ENCODE peak calls at places on chromosomes 11 and 22, in four cellular contexts. One of them, this sample, is unnamed.

GRCh38 chr22:33687464-33687863 is 232.8 kb downstream of the LARGE1 start:
- DNase-seq in colonic mucosa: no peak
- DNase-seq in PC-3: no peak
- DNase-seq in A549: no peak
- DNase-seq in this sample: no peak

GRCh38 chr11:46330154-46330886 is 16.9 kb upstream of the DGKZ start:
- DNase-seq in colonic mucosa: no peak
- DNase-seq in PC-3: no peak
- DNase-seq in A549: no peak
- DNase-seq in this sample: no peak

GRCh38 chr11:62656801-62657429 is 3.8 kb upstream of the INTS5 start:
- DNase-seq in colonic mucosa: no peak
- DNase-seq in PC-3: no peak
- DNase-seq in A549: no peak
- DNase-seq in this sample: no peak

GRCh38 chr22:47196493-47196849 is 434.0 kb downstream of the TBC1D22A start:
- DNase-seq in colonic mucosa: no peak
- DNase-seq in PC-3: no peak
- DNase-seq in A549: no peak
- DNase-seq in this sample: no peak

GRCh38 chr11:61625525-61625924 is 44.6 kb upstream of the SYT7 start:
- DNase-seq in colonic mucosa: no peak
- DNase-seq in PC-3: no peak
- DNase-seq in A549: no peak
- DNase-seq in this sample: no peak

GRCh38 chr11:88709567-88709966 is 356.2 kb downstream of the GRM5 start:
- DNase-seq in colonic mucosa: peak; percentile 25
- DNase-seq in PC-3: peak; percentile 87
- DNase-seq in A549: peak; percentile 52
- DNase-seq in this sample: no peak

GRCh38 chr22:41445171-41446056 is 1.2 kb downstream of the TOB2 start:
- DNase-seq in colonic mucosa: peak; percentile 45
- DNase-seq in PC-3: peak; percentile 43
- DNase-seq in A549: peak; percentile 30
- DNase-seq in this sample: peak; percentile 73

GRCh38 chr11:57597971-57598830 is 716 bp downstream of the SERPING1 start:
- DNase-seq in colonic mucosa: peak; percentile 60
- DNase-seq in PC-3: no peak
- DNase-seq in A549: no peak
- DNase-seq in this sample: peak; percentile 95

GRCh38 chr11:75445315-75445953 is 12.4 kb upstream of the KLHL35 start:
- DNase-seq in colonic mucosa: peak; percentile 76
- DNase-seq in PC-3: peak; percentile 88
- DNase-seq in A549: peak; percentile 52
- DNase-seq in this sample: no peak

GRCh38 chr11:40230821-40231220 is 1228.6 kb downstream of the LRRC4C start:
- DNase-seq in colonic mucosa: no peak
- DNase-seq in PC-3: no peak
- DNase-seq in A549: no peak
- DNase-seq in this sample: no peak

GRCh38 chr11:125165111-125165663 is 636 bp downstream of the PKNOX2 start:
- DNase-seq in colonic mucosa: no peak
- DNase-seq in PC-3: peak; percentile 19
- DNase-seq in A549: no peak
- DNase-seq in this sample: peak; percentile 83

GRCh38 chr22:32475428-32476010 is 908 bp downstream of the FBXO7 start:
- DNase-seq in colonic mucosa: peak; percentile 59
- DNase-seq in PC-3: peak; percentile 33
- DNase-seq in A549: peak; percentile 33
- DNase-seq in this sample: no peak

GRCh38 chr22:23245045-23245798 is 64.9 kb downstream of the BCR start:
- DNase-seq in colonic mucosa: no peak
- DNase-seq in PC-3: no peak
- DNase-seq in A549: no peak
- DNase-seq in this sample: no peak

GRCh38 chr11:2290351-2290841 is 11.3 kb downstream of the C11orf21 start:
- DNase-seq in colonic mucosa: no peak
- DNase-seq in PC-3: peak; percentile 3
- DNase-seq in A549: peak; percentile 27
- DNase-seq in this sample: peak; percentile 69

GRCh38 chr11:31026315-31026714 is 343.2 kb downstream of the DCDC1 start:
- DNase-seq in colonic mucosa: no peak
- DNase-seq in PC-3: no peak
- DNase-seq in A549: no peak
- DNase-seq in this sample: no peak

GRCh38 chr22:23542933-23543332 is 37.2 kb downstream of the IGLL1 start:
- DNase-seq in colonic mucosa: no peak
- DNase-seq in PC-3: peak; percentile 51
- DNase-seq in A549: no peak
- DNase-seq in this sample: no peak

GRCh38 chr11:46290598-46291309 is 13.3 kb downstream of the CREB3L1 start:
- DNase-seq in colonic mucosa: peak; percentile 86
- DNase-seq in PC-3: peak; percentile 33
- DNase-seq in A549: peak; percentile 56
- DNase-seq in this sample: peak; percentile 90

GRCh38 chr22:26949193-26949592 is 291.8 kb downstream of the MIAT start:
- DNase-seq in colonic mucosa: no peak
- DNase-seq in PC-3: peak; percentile 4
- DNase-seq in A549: no peak
- DNase-seq in this sample: no peak

GRCh38 chr11:61869636-61870428 is 21.5 kb downstream of the FADS3 start:
- DNase-seq in colonic mucosa: no peak
- DNase-seq in PC-3: no peak
- DNase-seq in A549: no peak
- DNase-seq in this sample: peak; percentile 70

GRCh38 chr11:102564110-102564509 is 33.6 kb upstream of the MMP7 start:
- DNase-seq in colonic mucosa: no peak
- DNase-seq in PC-3: peak; percentile 99
- DNase-seq in A549: peak; percentile 56
- DNase-seq in this sample: no peak

GRCh38 chr11:113629562-113629961 is 76.5 kb downstream of the TMPRSS5 start:
- DNase-seq in colonic mucosa: no peak
- DNase-seq in PC-3: no peak
- DNase-seq in A549: no peak
- DNase-seq in this sample: no peak

GRCh38 chr22:45720875-45721378 is 49.3 kb downstream of the ATXN10 start:
- DNase-seq in colonic mucosa: no peak
- DNase-seq in PC-3: no peak
- DNase-seq in A549: peak; percentile 40
- DNase-seq in this sample: no peak

GRCh38 chr11:6234314-6235031 is at the start of gene FHIP1B:
- DNase-seq in colonic mucosa: peak; percentile 100
- DNase-seq in PC-3: peak; percentile 99
- DNase-seq in A549: peak; percentile 99
- DNase-seq in this sample: peak; percentile 100

GRCh38 chr11:111429066-111429506 is 50.0 kb upstream of the POU2AF1 start:
- DNase-seq in colonic mucosa: peak; percentile 86
- DNase-seq in PC-3: peak; percentile 66
- DNase-seq in A549: peak; percentile 63
- DNase-seq in this sample: no peak

GRCh38 chr22:37675930-37676571 is 615 bp downstream of the LGALS1 start:
- DNase-seq in colonic mucosa: peak; percentile 62
- DNase-seq in PC-3: peak; percentile 40
- DNase-seq in A549: peak; percentile 24
- DNase-seq in this sample: no peak

GRCh38 chr11:127640822-127641485 is 640.4 kb upstream of the KIRREL3 start:
- DNase-seq in colonic mucosa: no peak
- DNase-seq in PC-3: peak; percentile 37
- DNase-seq in A549: no peak
- DNase-seq in this sample: no peak

GRCh38 chr11:87173185-87174039 is 135.7 kb downstream of the TMEM135 start:
- DNase-seq in colonic mucosa: no peak
- DNase-seq in PC-3: peak; percentile 87
- DNase-seq in A549: peak; percentile 68
- DNase-seq in this sample: no peak

GRCh38 chr11:69307421-69307820 is 13.5 kb downstream of the MYEOV start:
- DNase-seq in colonic mucosa: no peak
- DNase-seq in PC-3: no peak
- DNase-seq in A549: no peak
- DNase-seq in this sample: no peak

GRCh38 chr11:126257764-126258163 is 10.9 kb downstream of the SRPRA start:
- DNase-seq in colonic mucosa: no peak
- DNase-seq in PC-3: no peak
- DNase-seq in A549: no peak
- DNase-seq in this sample: no peak

GRCh38 chr11:59938132-59938531 is at the start of gene OOSP1:
- DNase-seq in colonic mucosa: no peak
- DNase-seq in PC-3: no peak
- DNase-seq in A549: no peak
- DNase-seq in this sample: no peak

GRCh38 chr22:37166675-37167066 is 17.0 kb upstream of the IL2RB start:
- DNase-seq in colonic mucosa: peak; percentile 91
- DNase-seq in PC-3: peak; percentile 75
- DNase-seq in A549: peak; percentile 84
- DNase-seq in this sample: peak; percentile 94

GRCh38 chr11:35250631-35251030 is 111.7 kb downstream of the CD44 start:
- DNase-seq in colonic mucosa: no peak
- DNase-seq in PC-3: no peak
- DNase-seq in A549: no peak
- DNase-seq in this sample: no peak

DNA sequence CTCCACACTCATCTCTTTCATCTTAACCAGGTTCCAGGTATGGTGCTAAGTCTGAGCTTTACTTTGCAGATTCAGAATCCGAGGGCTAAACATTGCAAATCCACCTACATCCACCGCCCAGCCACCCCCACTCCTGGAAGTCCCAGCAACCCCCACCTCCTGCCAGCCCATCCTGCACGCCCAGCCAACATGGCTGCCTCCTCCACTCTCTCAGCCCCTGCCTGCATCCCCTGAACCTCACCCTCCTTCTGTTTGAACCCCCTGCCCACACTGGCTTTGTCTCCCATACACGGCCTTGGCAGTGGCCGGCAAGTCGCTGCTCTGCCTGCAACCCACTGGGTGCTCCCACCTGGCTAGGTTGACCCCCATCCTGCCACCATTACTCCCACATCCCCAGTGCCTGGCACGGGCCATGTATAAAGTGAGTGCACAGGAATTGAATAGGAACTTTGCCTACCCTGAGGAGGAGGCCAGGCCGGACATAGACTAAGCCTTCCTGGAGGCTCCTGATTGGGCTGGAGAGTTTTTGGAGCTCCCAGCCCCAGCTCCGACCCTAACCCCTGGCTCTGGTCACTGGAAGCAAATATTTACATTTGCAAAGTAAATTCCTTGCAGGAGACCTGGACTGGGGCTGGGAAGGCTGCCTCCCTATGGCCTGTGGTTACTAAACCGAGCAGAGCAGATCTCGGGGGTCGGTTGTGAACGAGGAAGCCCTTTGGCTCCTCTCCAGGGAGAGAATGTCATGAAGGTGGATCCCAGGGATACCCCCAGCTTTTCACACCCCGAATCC is 14.4 kb downstream of the EMID1 start:
- DNase-seq in colonic mucosa: no peak
- DNase-seq in PC-3: peak; percentile 8
- DNase-seq in A549: no peak
- DNase-seq in this sample: peak; percentile 64
- H3K4me3 ChIP-seq in colonic mucosa: no peak overlapping the region
- H3K4me3 ChIP-seq in PC-3: no peak overlapping the region
- H3K4me3 ChIP-seq in A549: no peak overlapping the region
- H3K4me3 ChIP-seq in this sample: no peak overlapping the region

DNA sequence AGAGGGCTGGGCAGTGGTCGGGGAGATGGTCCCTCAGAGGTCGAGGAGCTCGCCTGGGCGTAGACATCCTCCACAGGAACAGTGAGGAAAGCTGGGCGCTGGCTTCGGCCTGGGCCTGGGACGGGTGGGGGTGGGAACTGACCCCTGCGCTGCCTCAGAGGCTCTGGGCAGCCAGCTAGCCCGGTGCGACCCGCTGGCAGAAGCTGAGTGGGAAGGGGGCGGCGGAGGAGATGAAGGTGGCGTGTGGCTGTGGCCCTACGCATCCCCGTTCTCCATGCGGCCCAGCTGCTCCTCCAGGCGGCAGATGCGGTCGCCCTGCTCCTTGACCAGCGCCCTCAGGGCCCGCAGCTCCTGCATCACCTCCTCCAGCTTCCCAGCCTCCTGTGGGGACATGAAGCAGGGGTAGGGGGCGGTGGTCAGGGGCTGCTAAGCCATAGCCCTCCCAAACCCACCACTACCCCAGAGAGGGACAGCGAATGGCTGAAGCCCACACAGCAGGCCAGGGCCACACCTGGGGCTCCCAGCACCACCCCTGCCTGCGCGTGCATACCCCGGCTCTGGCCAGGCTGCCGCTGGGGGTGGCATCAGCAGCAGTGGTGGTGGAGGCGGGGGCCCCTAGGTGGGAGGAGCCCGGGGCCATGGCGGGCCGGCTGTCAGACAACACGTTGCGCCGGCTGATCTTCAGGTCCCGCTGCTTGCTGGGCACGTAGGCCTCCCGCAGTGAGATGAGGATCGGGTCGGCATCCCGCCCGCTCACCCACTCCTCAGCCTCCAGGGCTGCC is 830 bp upstream of the PTPRCAP start:
- DNase-seq in colonic mucosa: no peak
- DNase-seq in PC-3: no peak
- DNase-seq in A549: no peak
- DNase-seq in this sample: peak; percentile 91
- H3K4me3 ChIP-seq in colonic mucosa: peak overlapping the region; percentile 24
- H3K4me3 ChIP-seq in PC-3: no peak overlapping the region
- H3K4me3 ChIP-seq in A549: no peak overlapping the region
- H3K4me3 ChIP-seq in this sample: no peak overlapping the region

GRCh38 chr11:67421421-67422031 is 6.0 kb downstream of the CARNS1 start:
- DNase-seq in colonic mucosa: no peak
- DNase-seq in PC-3: no peak
- DNase-seq in A549: no peak
- DNase-seq in this sample: no peak
- H3K4me3 ChIP-seq in colonic mucosa: peak overlapping the region; percentile 54
- H3K4me3 ChIP-seq in PC-3: peak overlapping the region; percentile 73
- H3K4me3 ChIP-seq in A549: peak overlapping the region; percentile 57
- H3K4me3 ChIP-seq in this sample: no peak overlapping the region

DNA sequence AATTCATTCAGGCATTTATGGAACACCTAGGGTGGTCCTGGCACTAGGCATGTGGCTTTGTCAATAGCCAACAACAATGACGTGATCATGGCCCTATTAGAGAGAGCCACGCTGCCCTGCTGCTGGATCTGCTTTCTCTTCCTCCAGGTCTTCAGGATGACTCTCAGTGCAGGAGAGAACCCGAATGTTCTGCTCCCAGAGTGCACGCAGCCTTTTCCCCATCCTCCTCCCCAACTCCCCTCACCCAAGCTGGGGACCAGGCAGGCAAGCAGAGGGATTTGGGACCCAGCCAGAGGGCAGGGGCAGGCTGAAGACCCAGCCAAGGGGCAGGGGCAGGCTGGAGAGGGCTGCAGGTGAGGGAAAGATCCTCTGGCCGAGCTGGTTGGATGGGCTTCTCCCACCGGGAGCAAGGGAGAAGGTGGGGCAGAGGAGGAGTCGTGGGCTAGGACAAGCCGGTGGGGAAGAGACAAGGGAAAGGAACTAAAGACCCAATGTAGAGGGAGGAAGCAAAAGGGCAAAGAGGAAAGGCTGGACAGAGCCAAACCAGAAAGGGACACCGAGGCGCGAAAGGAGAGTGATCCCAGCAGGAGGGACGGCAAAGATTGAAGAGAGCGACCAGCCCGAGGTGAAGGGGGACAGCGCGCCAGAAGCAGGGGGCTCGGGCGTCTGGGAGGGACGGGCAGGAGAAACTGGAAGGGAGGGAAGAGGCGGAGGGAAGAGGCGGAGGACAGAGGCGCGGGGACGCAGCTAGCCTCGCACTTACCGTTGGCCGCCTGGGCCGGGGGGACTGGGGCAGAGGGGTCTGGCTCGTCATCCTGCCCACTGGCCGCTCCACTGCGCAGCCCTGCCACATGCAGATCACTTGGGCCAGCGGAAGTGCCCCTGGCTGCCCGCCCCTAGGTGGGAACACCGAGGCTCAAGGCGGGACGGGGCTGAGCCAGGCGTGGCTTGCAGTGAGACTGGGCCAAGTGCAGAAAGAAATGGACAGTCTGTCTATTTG is at the start of gene KCTD14:
- DNase-seq in colonic mucosa: peak; percentile 73
- DNase-seq in PC-3: no peak
- DNase-seq in A549: no peak
- DNase-seq in this sample: peak; percentile 85
- H3K4me3 ChIP-seq in colonic mucosa: peak within 1 kb of the TSS; percentile 55
- H3K4me3 ChIP-seq in PC-3: peak within 1 kb of the TSS; percentile 19
- H3K4me3 ChIP-seq in A549: peak within 1 kb of the TSS; percentile 37
- H3K4me3 ChIP-seq in this sample: peak within 1 kb of the TSS; percentile 49

This sample was measured in kidney.